ENCODE peak calls at places on chromosomes 3 and 15, in five cellular contexts. One of them, this sample, is unnamed.
A peak's percentile ranks its signal among the peaks of the same experiment; 100 is the strongest.

GRCh38 chr15:32866486-32867312 is 148.9 kb downstream of the GREM1 start:
- DNase-seq in mesenchymal stem cell: peak; percentile 68
- DNase-seq in PC-9: no peak
- DNase-seq in pancreas: no peak
- DNase-seq in OCI-LY7: no peak
- DNase-seq in this sample: no peak

GRCh38 chr15:83848315-83849050 is 194.6 kb downstream of the ADAMTSL3 start:
- DNase-seq in mesenchymal stem cell: peak; percentile 82
- DNase-seq in OCI-LY7: no peak
- DNase-seq in pancreas: no peak
- DNase-seq in PC-9: no peak
- DNase-seq in this sample: no peak

GRCh38 chr3:46664188-46664970 is 29.1 kb downstream of the ALS2CL start:
- DNase-seq in mesenchymal stem cell: no peak
- DNase-seq in pancreas: no peak
- DNase-seq in OCI-LY7: no peak
- DNase-seq in PC-9: no peak
- DNase-seq in this sample: no peak

GRCh38 chr15:43268111-43269105 is 1.7 kb upstream of the TGM5 start:
- DNase-seq in pancreas: no peak
- DNase-seq in PC-9: no peak
- DNase-seq in mesenchymal stem cell: peak; percentile 29
- DNase-seq in OCI-LY7: no peak
- DNase-seq in this sample: no peak

GRCh38 chr3:39497753-39498152 is 30.3 kb downstream of the MOBP start:
- DNase-seq in PC-9: no peak
- DNase-seq in pancreas: no peak
- DNase-seq in OCI-LY7: no peak
- DNase-seq in mesenchymal stem cell: no peak
- DNase-seq in this sample: no peak

GRCh38 chr3:160446522-160447056 is 3.0 kb downstream of the TRIM59 start:
- DNase-seq in pancreas: no peak
- DNase-seq in mesenchymal stem cell: no peak
- DNase-seq in OCI-LY7: no peak
- DNase-seq in PC-9: no peak
- DNase-seq in this sample: no peak

GRCh38 chr15:49083471-49084284 is 37.4 kb upstream of the SECISBP2L start:
- DNase-seq in mesenchymal stem cell: peak; percentile 46
- DNase-seq in OCI-LY7: no peak
- DNase-seq in pancreas: no peak
- DNase-seq in PC-9: no peak
- DNase-seq in this sample: no peak

GRCh38 chr3:99578339-99578970 is 59.9 kb upstream of the COL8A1 start:
- DNase-seq in mesenchymal stem cell: peak; percentile 48
- DNase-seq in pancreas: no peak
- DNase-seq in PC-9: no peak
- DNase-seq in OCI-LY7: no peak
- DNase-seq in this sample: no peak

GRCh38 chr3:152402698-152403456 is 134.1 kb downstream of the MBNL1 start:
- DNase-seq in PC-9: no peak
- DNase-seq in pancreas: no peak
- DNase-seq in mesenchymal stem cell: peak; percentile 83
- DNase-seq in OCI-LY7: no peak
- DNase-seq in this sample: no peak

GRCh38 chr3:194536883-194537637 is 50.3 kb upstream of the ATP13A3 start:
- DNase-seq in pancreas: peak; percentile 85
- DNase-seq in PC-9: peak; percentile 79
- DNase-seq in OCI-LY7: no peak
- DNase-seq in mesenchymal stem cell: peak; percentile 30
- DNase-seq in this sample: no peak

GRCh38 chr3:5630396-5630795 is 442.9 kb downstream of the EDEM1 start:
- DNase-seq in pancreas: no peak
- DNase-seq in PC-9: no peak
- DNase-seq in OCI-LY7: no peak
- DNase-seq in mesenchymal stem cell: no peak
- DNase-seq in this sample: no peak

GRCh38 chr3:355622-356021 is 159.1 kb downstream of the CHL1 start:
- DNase-seq in mesenchymal stem cell: peak; percentile 70
- DNase-seq in PC-9: no peak
- DNase-seq in OCI-LY7: no peak
- DNase-seq in pancreas: no peak
- DNase-seq in this sample: no peak

GRCh38 chr3:183285318-183285717 is 32.3 kb downstream of the B3GNT5 start:
- DNase-seq in PC-9: no peak
- DNase-seq in pancreas: no peak
- DNase-seq in mesenchymal stem cell: no peak
- DNase-seq in OCI-LY7: no peak
- DNase-seq in this sample: no peak

GRCh38 chr3:5426094-5426883 is 238.8 kb downstream of the EDEM1 start:
- DNase-seq in OCI-LY7: peak; percentile 67
- DNase-seq in mesenchymal stem cell: peak; percentile 55
- DNase-seq in PC-9: peak; percentile 33
- DNase-seq in pancreas: peak; percentile 95
- DNase-seq in this sample: peak; percentile 71

GRCh38 chr3:15287565-15288330 is 44.6 kb downstream of the SH3BP5 start:
- DNase-seq in pancreas: no peak
- DNase-seq in PC-9: no peak
- DNase-seq in mesenchymal stem cell: peak; percentile 96
- DNase-seq in OCI-LY7: no peak
- DNase-seq in this sample: no peak

GRCh38 chr3:128316456-128316855 is 150.2 kb downstream of the DNAJB8 start:
- DNase-seq in OCI-LY7: no peak
- DNase-seq in mesenchymal stem cell: no peak
- DNase-seq in pancreas: peak; percentile 50
- DNase-seq in PC-9: no peak
- DNase-seq in this sample: no peak

GRCh38 chr3:129602730-129603560 is 3.5 kb downstream of the PLXND1 start:
- DNase-seq in PC-9: peak; percentile 83
- DNase-seq in OCI-LY7: no peak
- DNase-seq in mesenchymal stem cell: peak; percentile 99
- DNase-seq in pancreas: peak; percentile 72
- DNase-seq in this sample: no peak

GRCh38 chr3:183555541-183556081 is at the start of gene KLHL6:
- DNase-seq in PC-9: no peak
- DNase-seq in OCI-LY7: peak; percentile 93
- DNase-seq in pancreas: no peak
- DNase-seq in mesenchymal stem cell: no peak
- DNase-seq in this sample: no peak

GRCh38 chr3:125715651-125716050 is 120.4 kb upstream of the OSBPL11 start:
- DNase-seq in OCI-LY7: no peak
- DNase-seq in pancreas: no peak
- DNase-seq in mesenchymal stem cell: no peak
- DNase-seq in PC-9: no peak
- DNase-seq in this sample: no peak

GRCh38 chr15:67878647-67879293 is 38.9 kb upstream of the RNU6-1 start:
- DNase-seq in mesenchymal stem cell: no peak
- DNase-seq in PC-9: no peak
- DNase-seq in pancreas: no peak
- DNase-seq in OCI-LY7: no peak
- DNase-seq in this sample: no peak

GRCh38 chr3:3778216-3778615 is 21.0 kb upstream of the LRRN1 start:
- DNase-seq in mesenchymal stem cell: no peak
- DNase-seq in OCI-LY7: no peak
- DNase-seq in pancreas: no peak
- DNase-seq in PC-9: no peak
- DNase-seq in this sample: no peak

GRCh38 chr15:70362911-70363310 is 265.2 kb upstream of the TLE3 start:
- DNase-seq in PC-9: no peak
- DNase-seq in OCI-LY7: peak; percentile 10
- DNase-seq in pancreas: peak; percentile 67
- DNase-seq in mesenchymal stem cell: peak; percentile 55
- DNase-seq in this sample: peak; percentile 8

GRCh38 chr15:101394056-101394630 is 95.4 kb downstream of the PCSK6 start:
- DNase-seq in PC-9: no peak
- DNase-seq in OCI-LY7: no peak
- DNase-seq in pancreas: no peak
- DNase-seq in mesenchymal stem cell: no peak
- DNase-seq in this sample: no peak

GRCh38 chr3:46553154-46553553 is 12.9 kb downstream of the LRRC2 start:
- DNase-seq in PC-9: no peak
- DNase-seq in pancreas: no peak
- DNase-seq in mesenchymal stem cell: peak; percentile 46
- DNase-seq in OCI-LY7: no peak
- DNase-seq in this sample: no peak

GRCh38 chr3:144816366-144816765 is 844.7 kb downstream of the DIPK2A start:
- DNase-seq in mesenchymal stem cell: no peak
- DNase-seq in OCI-LY7: no peak
- DNase-seq in pancreas: no peak
- DNase-seq in PC-9: no peak
- DNase-seq in this sample: no peak

GRCh38 chr15:33402640-33403039 is 91.9 kb downstream of the RYR3 start:
- DNase-seq in mesenchymal stem cell: no peak
- DNase-seq in pancreas: no peak
- DNase-seq in OCI-LY7: no peak
- DNase-seq in PC-9: no peak
- DNase-seq in this sample: no peak

GRCh38 chr3:69791919-69792399 is 52.7 kb downstream of the MITF start:
- DNase-seq in OCI-LY7: no peak
- DNase-seq in PC-9: no peak
- DNase-seq in mesenchymal stem cell: peak; percentile 81
- DNase-seq in pancreas: no peak
- DNase-seq in this sample: no peak

DNA sequence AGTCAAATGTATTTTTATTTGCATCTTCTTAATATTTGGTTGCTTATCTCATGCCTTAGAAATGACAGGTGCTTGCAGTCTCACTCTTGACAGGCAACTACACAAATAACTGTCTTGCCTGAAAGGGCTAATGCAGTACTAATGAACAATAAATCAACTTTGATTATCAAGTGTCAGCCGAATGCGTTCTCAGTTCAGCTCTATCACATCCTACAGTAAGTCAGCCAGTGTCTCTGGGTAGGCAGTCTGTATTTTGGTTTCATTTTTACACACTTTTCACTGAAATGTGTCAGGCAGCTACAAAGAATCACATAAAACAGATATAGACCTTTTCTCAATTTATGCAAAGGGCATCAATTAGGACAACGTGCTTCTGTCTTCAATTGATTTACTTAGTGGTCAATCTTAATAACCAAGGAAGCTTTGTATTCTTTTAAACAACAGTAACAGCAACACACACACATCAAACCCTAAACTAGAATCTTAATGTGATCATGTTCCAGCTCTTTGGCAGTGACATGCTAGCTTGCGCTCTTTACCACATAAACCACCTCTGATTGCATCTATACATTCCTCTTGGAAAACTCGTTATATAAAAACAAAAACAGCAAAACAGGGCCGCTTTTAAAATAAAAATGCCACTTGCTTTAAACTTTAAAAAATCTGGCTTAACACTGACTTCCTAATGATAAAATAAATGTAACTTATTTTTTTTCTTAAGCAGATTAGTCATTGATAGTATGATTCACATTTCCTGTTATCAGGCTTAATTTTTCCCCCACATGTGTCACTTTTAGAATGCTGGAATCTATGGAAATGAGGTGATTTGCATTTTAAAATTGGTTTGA is 520.4 kb downstream of the FOXP1 start:
- DNase-seq in OCI-LY7: no peak
- DNase-seq in PC-9: no peak
- DNase-seq in mesenchymal stem cell: peak; percentile 64
- DNase-seq in pancreas: no peak
- DNase-seq in this sample: no peak
- H3K4me1 ChIP-seq in OCI-LY7: peaks cover 62% of the 10 kb centered on the region
- H3K4me1 ChIP-seq in PC-9: peaks cover 3% of the 10 kb centered on the region
- H3K4me1 ChIP-seq in mesenchymal stem cell: peaks cover 6% of the 10 kb centered on the region
- H3K4me1 ChIP-seq in pancreas: peaks cover 71% of the 10 kb centered on the region
- H3K4me1 ChIP-seq in this sample: no peaks in the 10 kb centered on the region

DNA sequence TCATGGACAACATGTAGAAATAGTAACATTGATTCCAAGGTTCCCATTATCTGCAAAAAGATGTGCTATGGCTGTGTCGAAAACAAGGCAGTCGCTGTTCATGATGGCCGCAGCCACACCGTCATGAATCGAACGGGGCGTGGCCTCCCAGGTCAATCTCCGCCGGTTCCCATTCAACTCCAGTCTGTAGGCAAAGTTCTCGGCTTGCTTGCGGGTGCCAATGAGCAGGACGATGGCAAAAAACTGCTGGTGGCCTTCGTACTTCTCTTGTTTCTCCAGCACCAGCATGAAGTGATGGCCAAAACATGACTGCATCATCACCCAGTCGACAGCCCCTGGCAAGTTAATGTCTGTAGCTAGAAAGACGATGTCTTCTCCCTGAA is 20.8 kb downstream of the SIAH2 start:
- DNase-seq in OCI-LY7: no peak
- DNase-seq in mesenchymal stem cell: no peak
- DNase-seq in PC-9: no peak
- DNase-seq in pancreas: no peak
- DNase-seq in this sample: no peak
- H3K4me1 ChIP-seq in OCI-LY7: peaks cover 23% of the 10 kb centered on the region
- H3K4me1 ChIP-seq in mesenchymal stem cell: peaks cover 12% of the 10 kb centered on the region
- H3K4me1 ChIP-seq in PC-9: peaks cover 38% of the 10 kb centered on the region
- H3K4me1 ChIP-seq in pancreas: peaks cover 37% of the 10 kb centered on the region
- H3K4me1 ChIP-seq in this sample: peaks cover 25% of the 10 kb centered on the region

DNA sequence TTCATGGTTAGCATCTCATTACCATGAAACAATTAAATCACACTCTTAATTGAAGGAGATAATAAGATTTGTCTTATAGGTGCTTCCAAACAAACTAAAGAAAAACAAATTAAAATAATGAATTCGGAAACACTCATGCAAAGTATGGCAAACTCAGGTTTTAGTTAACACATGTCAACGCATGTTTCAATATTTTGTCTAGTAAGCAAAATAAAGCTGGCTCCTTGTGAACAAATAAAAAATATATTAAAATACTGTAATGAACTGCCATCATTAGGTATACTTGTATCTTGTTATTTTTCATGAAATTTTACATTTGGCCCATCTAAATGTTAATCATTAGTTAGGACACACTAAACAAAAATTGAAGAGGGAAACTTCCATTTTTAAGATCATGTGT is 519.2 kb downstream of the MECOM start:
- DNase-seq in OCI-LY7: no peak
- DNase-seq in pancreas: no peak
- DNase-seq in PC-9: no peak
- DNase-seq in mesenchymal stem cell: no peak
- DNase-seq in this sample: no peak
- H3K4me1 ChIP-seq in OCI-LY7: no peaks in the 10 kb centered on the region
- H3K4me1 ChIP-seq in pancreas: peaks cover 3% of the 10 kb centered on the region
- H3K4me1 ChIP-seq in PC-9: peaks cover 29% of the 10 kb centered on the region
- H3K4me1 ChIP-seq in mesenchymal stem cell: peaks cover 4% of the 10 kb centered on the region
- H3K4me1 ChIP-seq in this sample: peaks cover 2% of the 10 kb centered on the region

GRCh38 chr15:40097096-40097967 is 11.3 kb downstream of the BMF start:
- DNase-seq in pancreas: no peak
- DNase-seq in PC-9: no peak
- DNase-seq in mesenchymal stem cell: no peak
- DNase-seq in OCI-LY7: no peak
- DNase-seq in this sample: no peak
- H3K4me1 ChIP-seq in pancreas: peaks cover 64% of the 10 kb centered on the region
- H3K4me1 ChIP-seq in PC-9: peaks cover 69% of the 10 kb centered on the region
- H3K4me1 ChIP-seq in mesenchymal stem cell: peaks cover 61% of the 10 kb centered on the region
- H3K4me1 ChIP-seq in OCI-LY7: peaks cover 96% of the 10 kb centered on the region
- H3K4me1 ChIP-seq in this sample: peaks cover 37% of the 10 kb centered on the region

GRCh38 chr15:97968380-97968779 is 7.9 kb downstream of the ARRDC4 start:
- DNase-seq in pancreas: no peak
- DNase-seq in OCI-LY7: no peak
- DNase-seq in mesenchymal stem cell: peak; percentile 27
- DNase-seq in PC-9: no peak
- DNase-seq in this sample: no peak
- H3K4me1 ChIP-seq in pancreas: peaks cover 7% of the 10 kb centered on the region
- H3K4me1 ChIP-seq in OCI-LY7: no peaks in the 10 kb centered on the region
- H3K4me1 ChIP-seq in mesenchymal stem cell: peaks cover 2% of the 10 kb centered on the region
- H3K4me1 ChIP-seq in PC-9: no peaks in the 10 kb centered on the region
- H3K4me1 ChIP-seq in this sample: no peaks in the 10 kb centered on the region